ENCODE peak calls at places on chromosomes 5 and 9, in seven cellular contexts. One of them, this sample, is unnamed.

GRCh38 chr5:177453852-177454396 is 7.3 kb downstream of the PRR7 start:
- DNase-seq in Daoy: peak
- DNase-seq in neural crest cell: peak
- DNase-seq in RPMI8226: peak
- DNase-seq in D341Med: no peak
- DNase-seq in heart right ventricle: peak
- DNase-seq in stimulated activated CD4-positive, alpha-beta T cell treated with anti-CD3 and anti-CD28 coated beads, Interleukin-2, amount 100 ng/mL, for 48 hours: no peak
- DNase-seq in this sample: no peak

GRCh38 chr5:3324421-3325101 is 271.1 kb upstream of the IRX1 start:
- DNase-seq in stimulated activated CD4-positive, alpha-beta T cell treated with anti-CD3 and anti-CD28 coated beads, Interleukin-2, amount 100 ng/mL, for 48 hours: no peak
- DNase-seq in D341Med: peak
- DNase-seq in Daoy: peak
- DNase-seq in neural crest cell: no peak
- DNase-seq in RPMI8226: no peak
- DNase-seq in heart right ventricle: no peak
- DNase-seq in this sample: no peak

GRCh38 chr9:32590898-32591297 is 17.9 kb upstream of the NDUFB6 start:
- DNase-seq in neural crest cell: no peak
- DNase-seq in RPMI8226: no peak
- DNase-seq in heart right ventricle: no peak
- DNase-seq in D341Med: no peak
- DNase-seq in Daoy: peak
- DNase-seq in stimulated activated CD4-positive, alpha-beta T cell treated with anti-CD3 and anti-CD28 coated beads, Interleukin-2, amount 100 ng/mL, for 48 hours: no peak
- DNase-seq in this sample: no peak

GRCh38 chr9:89699646-89700045 is 94.8 kb downstream of the GADD45G start:
- DNase-seq in RPMI8226: no peak
- DNase-seq in Daoy: no peak
- DNase-seq in neural crest cell: no peak
- DNase-seq in stimulated activated CD4-positive, alpha-beta T cell treated with anti-CD3 and anti-CD28 coated beads, Interleukin-2, amount 100 ng/mL, for 48 hours: no peak
- DNase-seq in D341Med: no peak
- DNase-seq in heart right ventricle: no peak
- DNase-seq in this sample: no peak

GRCh38 chr9:107190031-107190935 is 92.8 kb upstream of the RAD23B start:
- DNase-seq in stimulated activated CD4-positive, alpha-beta T cell treated with anti-CD3 and anti-CD28 coated beads, Interleukin-2, amount 100 ng/mL, for 48 hours: no peak
- DNase-seq in Daoy: peak
- DNase-seq in neural crest cell: no peak
- DNase-seq in D341Med: no peak
- DNase-seq in heart right ventricle: no peak
- DNase-seq in RPMI8226: no peak
- DNase-seq in this sample: no peak

GRCh38 chr5:40277161-40277906 is 402.4 kb upstream of the PTGER4 start:
- DNase-seq in neural crest cell: no peak
- DNase-seq in stimulated activated CD4-positive, alpha-beta T cell treated with anti-CD3 and anti-CD28 coated beads, Interleukin-2, amount 100 ng/mL, for 48 hours: peak
- DNase-seq in heart right ventricle: no peak
- DNase-seq in RPMI8226: no peak
- DNase-seq in D341Med: no peak
- DNase-seq in Daoy: no peak
- DNase-seq in this sample: no peak

GRCh38 chr5:12683249-12683648 is 779.0 kb upstream of the CTNND2 start:
- DNase-seq in neural crest cell: no peak
- DNase-seq in heart right ventricle: no peak
- DNase-seq in RPMI8226: no peak
- DNase-seq in D341Med: no peak
- DNase-seq in stimulated activated CD4-positive, alpha-beta T cell treated with anti-CD3 and anti-CD28 coated beads, Interleukin-2, amount 100 ng/mL, for 48 hours: no peak
- DNase-seq in Daoy: no peak
- DNase-seq in this sample: no peak

GRCh38 chr5:150503977-150504620 is 3.8 kb upstream of the NDST1 start:
- DNase-seq in stimulated activated CD4-positive, alpha-beta T cell treated with anti-CD3 and anti-CD28 coated beads, Interleukin-2, amount 100 ng/mL, for 48 hours: no peak
- DNase-seq in RPMI8226: no peak
- DNase-seq in Daoy: no peak
- DNase-seq in neural crest cell: no peak
- DNase-seq in heart right ventricle: peak
- DNase-seq in D341Med: peak
- DNase-seq in this sample: no peak

GRCh38 chr5:147332643-147333042 is 97.8 kb downstream of the STK32A start:
- DNase-seq in heart right ventricle: no peak
- DNase-seq in stimulated activated CD4-positive, alpha-beta T cell treated with anti-CD3 and anti-CD28 coated beads, Interleukin-2, amount 100 ng/mL, for 48 hours: no peak
- DNase-seq in Daoy: no peak
- DNase-seq in RPMI8226: no peak
- DNase-seq in D341Med: no peak
- DNase-seq in neural crest cell: no peak
- DNase-seq in this sample: no peak

GRCh38 chr9:89542461-89543021 is 44.6 kb upstream of the SEMA4D start:
- DNase-seq in D341Med: no peak
- DNase-seq in stimulated activated CD4-positive, alpha-beta T cell treated with anti-CD3 and anti-CD28 coated beads, Interleukin-2, amount 100 ng/mL, for 48 hours: no peak
- DNase-seq in Daoy: no peak
- DNase-seq in heart right ventricle: no peak
- DNase-seq in neural crest cell: no peak
- DNase-seq in RPMI8226: peak
- DNase-seq in this sample: no peak

GRCh38 chr9:8224381-8224791 is 424.8 kb upstream of the DMAC1 start:
- DNase-seq in D341Med: no peak
- DNase-seq in stimulated activated CD4-positive, alpha-beta T cell treated with anti-CD3 and anti-CD28 coated beads, Interleukin-2, amount 100 ng/mL, for 48 hours: no peak
- DNase-seq in neural crest cell: no peak
- DNase-seq in RPMI8226: no peak
- DNase-seq in Daoy: no peak
- DNase-seq in heart right ventricle: no peak
- DNase-seq in this sample: no peak

GRCh38 chr5:14560091-14560595 is 21.4 kb upstream of the OTULINL start:
- DNase-seq in RPMI8226: no peak
- DNase-seq in D341Med: peak
- DNase-seq in heart right ventricle: no peak
- DNase-seq in Daoy: no peak
- DNase-seq in stimulated activated CD4-positive, alpha-beta T cell treated with anti-CD3 and anti-CD28 coated beads, Interleukin-2, amount 100 ng/mL, for 48 hours: no peak
- DNase-seq in neural crest cell: no peak
- DNase-seq in this sample: no peak